ENCODE peak calls at places on chromosome 14, in four cellular contexts. D, M, I and A are unnamed samples.

GRCh38 chr14:70018713-70019201 is 139.5 kb downstream of the SMOC1 start:
- DNase-seq in D (no peak), M (no peak), I (no peak), A (no peak)

GRCh38 chr14:81990312-81990761 is 456.7 kb upstream of the SEL1L start:
- DNase-seq in D (no peak), M (peak), I (peak), A (no peak)

GRCh38 chr14:30131698-30132097 is 204.1 kb upstream of the PRKD1 start:
- DNase-seq in D (no peak), M (no peak), I (no peak), A (no peak)

GRCh38 chr14:75295061-75295461 is 16.4 kb downstream of the FOS start:
- DNase-seq in D (no peak), M (no peak), I (no peak), A (no peak)

GRCh38 chr14:35279369-35279768 is 12.8 kb upstream of the PSMA6 start:
- DNase-seq in D (no peak), M (no peak), I (no peak), A (no peak)

GRCh38 chr14:92880851-92881250 is 42.1 kb upstream of the CHGA start:
- DNase-seq in D (no peak), M (no peak), I (no peak), A (no peak)

GRCh38 chr14:69657961-69658360 is 46.6 kb downstream of the SUSD6 start:
- DNase-seq in D (no peak), M (no peak), I (no peak), A (no peak)

GRCh38 chr14:103652806-103653205 is 23.8 kb downstream of the KLC1 start:
- DNase-seq in D (no peak), M (no peak), I (no peak), A (no peak)

GRCh38 chr14:91273273-91273884 is 28.9 kb upstream of the GPR68 start:
- DNase-seq in D (no peak), M (no peak), I (no peak), A (no peak)

GRCh38 chr14:76761198-76761848 is at the start of gene VASH1:
- DNase-seq in D (peak), M (peak), I (peak), A (peak)

GRCh38 chr14:74019743-74020142 is 594 bp downstream of the BBOF1 start:
- DNase-seq in D (no peak), M (no peak), I (no peak), A (no peak)

GRCh38 chr14:104390941-104391901 is 188.3 kb upstream of the C14orf180 start:
- DNase-seq in D (no peak), M (no peak), I (no peak), A (peak)

GRCh38 chr14:64612021-64612380 is 62.2 kb downstream of the PPP1R36 start:
- DNase-seq in D (no peak), M (no peak), I (no peak), A (no peak)

GRCh38 chr14:52175982-52176502 is 91.5 kb upstream of the PTGDR start:
- DNase-seq in D (no peak), M (no peak), I (no peak), A (no peak)

GRCh38 chr14:55581011-55581806 is 1.2 kb downstream of the KTN1 start:
- DNase-seq in D (peak), M (peak), I (peak), A (no peak)

GRCh38 chr14:55240526-55241178 is 30.6 kb upstream of the FBXO34 start:
- DNase-seq in D (no peak), M (no peak), I (no peak), A (no peak)

GRCh38 chr14:104794099-104794498 is 1.4 kb downstream of the AKT1 start:
- DNase-seq in D (no peak), M (peak), I (peak), A (no peak)

GRCh38 chr14:24481622-24482324 is 26.3 kb downstream of the CMA1 start:
- DNase-seq in D (no peak), M (peak), I (peak), A (no peak)

GRCh38 chr14:85195872-85196477 is 334.0 kb upstream of the FLRT2 start:
- DNase-seq in D (no peak), M (no peak), I (no peak), A (no peak)

GRCh38 chr14:82190812-82191211 is 657.2 kb upstream of the SEL1L start:
- DNase-seq in D (no peak), M (no peak), I (no peak), A (no peak)